ENCODE peak calls at places on chromosomes 7 and 10, in four cellular contexts. G, C, Y and P are unnamed samples.

GRCh38 chr7:43535810-43536585 is 46.9 kb upstream of the STK17A start:
- DNase-seq in C (no peak), G (peak; percentile 64), Y (peak; percentile 87), P (peak; percentile 86)

GRCh38 chr7:152968003-152968402 is 208.5 kb downstream of the ACTR3B start:
- DNase-seq in G (no peak), C (no peak), Y (no peak), P (no peak)

GRCh38 chr7:55132890-55133551 is 114.2 kb downstream of the EGFR start:
- DNase-seq in Y (peak; percentile 98), G (no peak), C (peak; percentile 83), P (peak; percentile 89)

GRCh38 chr10:67837519-67838314 is at the start of gene DNAJC12:
- DNase-seq in C (no peak), G (no peak), Y (no peak), P (no peak)

GRCh38 chr10:92387289-92387940 is 96.4 kb downstream of the MARCHF5 start:
- DNase-seq in C (no peak), Y (no peak), G (no peak), P (no peak)

GRCh38 chr7:116966606-116967005 is 13.3 kb downstream of the ST7 start:
- DNase-seq in G (no peak), Y (no peak), C (no peak), P (no peak)

GRCh38 chr10:75565286-75566251 is 134.1 kb downstream of the LRMDA start:
- DNase-seq in C (no peak), G (no peak), Y (no peak), P (no peak)

GRCh38 chr10:4982764-4983226 is 19.6 kb downstream of the AKR1C1 start:
- DNase-seq in Y (no peak), C (no peak), G (no peak), P (no peak)

GRCh38 chr10:4635883-4636282 is 190.1 kb upstream of the AKR1E2 start:
- DNase-seq in G (no peak), C (no peak), Y (no peak), P (no peak)

GRCh38 chr10:99851825-99852224 is 69.4 kb downstream of the ABCC2 start:
- DNase-seq in Y (no peak), G (no peak), C (no peak), P (no peak)

GRCh38 chr10:99853655-99854054 is 71.2 kb downstream of the ABCC2 start:
- DNase-seq in Y (no peak), C (no peak), G (no peak), P (no peak)

GRCh38 chr10:99855479-99856071 is 73.1 kb downstream of the ABCC2 start:
- DNase-seq in C (no peak), Y (no peak), G (no peak), P (no peak)

GRCh38 chr10:99852481-99853213 is 70.2 kb downstream of the ABCC2 start:
- DNase-seq in G (no peak), Y (no peak), C (no peak), P (no peak)

GRCh38 chr10:99854860-99855259 is 72.4 kb downstream of the ABCC2 start:
- DNase-seq in C (peak; percentile 75), Y (peak; percentile 41), G (no peak), P (peak; percentile 36)
- TF ChIP-seq CTCF in C (peak; percentile 35), Y (peak; percentile 75), G (peak; percentile 20), P (peak; percentile 69)

DNA sequence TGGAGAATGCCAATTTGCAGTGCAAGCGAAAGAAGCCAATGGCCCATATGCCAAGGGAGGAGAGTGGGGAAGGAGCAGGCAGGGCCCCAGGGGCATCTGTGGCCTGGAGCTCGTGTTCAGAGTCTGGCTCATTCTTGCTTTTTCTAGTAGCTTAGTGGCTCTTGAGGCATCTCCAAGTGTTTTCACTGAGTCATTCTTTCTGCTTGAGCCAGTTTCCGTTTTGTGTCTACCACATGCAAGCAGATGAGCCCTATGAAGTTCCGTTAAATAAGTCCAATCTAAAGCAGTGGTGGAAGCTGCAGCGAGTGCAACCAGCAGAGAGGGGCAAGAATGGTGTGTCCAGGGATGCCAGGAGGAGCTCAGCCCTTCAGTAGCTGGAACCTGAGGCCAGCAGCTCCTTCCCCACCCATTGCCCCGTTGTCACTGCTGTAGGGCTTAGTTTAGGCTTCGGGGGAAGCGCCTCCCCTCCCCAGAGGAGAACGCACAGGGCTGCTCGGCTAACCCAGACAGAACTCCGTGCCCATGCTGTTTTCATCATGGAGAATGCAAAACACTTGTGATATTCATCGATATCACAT is 57.4 kb upstream of the EBF3 start:
- DNase-seq in Y (peak; percentile 83), C (no peak), G (no peak), P (peak; percentile 90)
- H3K4me3 ChIP-seq in Y (no peak overlapping the region), C (no peak overlapping the region), G (no peak overlapping the region), P (peak overlapping the region; percentile 27)

GRCh38 chr10:32961892-32962369 is 3.9 kb upstream of the ITGB1 start:
- DNase-seq in Y (peak; percentile 66), G (no peak), C (no peak), P (peak; percentile 79)
- TF ChIP-seq CTCF in Y (peak; percentile 9), G (no peak), C (no peak), P (no peak)

GRCh38 chr7:50141854-50142253 is 48.8 kb upstream of the ZPBP start:
- DNase-seq in Y (no peak), G (no peak), C (no peak), P (no peak)
- H3K4me3 ChIP-seq in Y (no peak overlapping the region), G (no peak overlapping the region), C (no peak overlapping the region), P (no peak overlapping the region)

DNA sequence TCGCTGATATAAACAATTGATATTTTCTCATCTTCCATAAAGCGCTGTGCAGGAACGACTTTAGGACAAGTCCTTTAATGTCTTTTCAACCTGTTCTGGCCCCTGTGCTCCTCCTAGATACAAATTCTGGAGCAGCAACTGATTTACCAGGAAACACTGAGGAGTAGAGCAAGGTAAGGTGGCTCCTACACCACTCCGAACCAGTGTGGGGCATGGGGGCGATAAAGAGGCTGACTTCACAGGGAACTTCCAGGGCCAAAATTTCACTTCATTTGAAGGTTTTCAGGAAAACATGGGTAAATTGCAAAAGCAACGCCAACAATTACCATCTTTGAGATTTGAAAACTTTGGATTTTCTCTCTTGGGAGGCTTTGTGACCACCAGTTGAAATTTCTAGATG is 118.6 kb downstream of the FAM107B start:
- DNase-seq in G (no peak), C (no peak), Y (no peak), P (no peak)
- TF ChIP-seq CTCF in G (no peak), C (no peak), Y (no peak), P (no peak)

DNA sequence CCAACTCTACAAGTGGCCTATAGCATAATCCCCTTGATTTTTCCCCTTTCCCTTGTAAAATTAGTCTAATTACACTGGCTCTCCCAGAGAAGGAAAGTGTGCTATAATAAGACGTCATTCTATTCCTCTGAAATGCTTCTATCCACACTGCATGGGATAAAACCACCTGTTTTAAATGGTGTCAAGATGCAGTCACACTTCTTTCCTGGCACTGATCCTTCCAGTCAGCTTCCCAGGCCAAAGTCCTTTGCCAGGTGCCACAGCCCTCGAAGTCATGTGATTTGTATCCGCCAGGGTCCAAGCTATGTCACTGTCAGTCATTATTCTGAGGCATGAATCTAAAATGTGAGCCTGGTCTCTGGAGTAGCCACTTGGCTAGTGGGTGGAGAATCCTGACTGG is 169.0 kb upstream of the KIAA1217 start:
- DNase-seq in G (peak; percentile 75), C (no peak), Y (no peak), P (no peak)
- H3K4me3 ChIP-seq in G (no peak overlapping the region), C (no peak overlapping the region), Y (no peak overlapping the region), P (no peak overlapping the region)

GRCh38 chr10:80165173-80165572 is 32.6 kb downstream of the PLAC9 start:
- DNase-seq in Y (no peak), G (no peak), C (peak; percentile 59), P (no peak)
- TF ChIP-seq CTCF in Y (peak; percentile 34), G (peak; percentile 34), C (no peak), P (peak; percentile 13)

GRCh38 chr7:143225047-143225446 is 3.2 kb downstream of the TAS2R40 start:
- DNase-seq in Y (no peak), G (no peak), C (no peak), P (no peak)

GRCh38 chr7:143217806-143218205 is 4.0 kb upstream of the TAS2R40 start:
- DNase-seq in Y (no peak), G (no peak), C (no peak), P (no peak)

GRCh38 chr7:143223784-143224183 is 1.9 kb downstream of the TAS2R40 start:
- DNase-seq in G (no peak), C (no peak), Y (no peak), P (no peak)

GRCh38 chr7:143222782-143223181 is 945 bp downstream of the TAS2R40 start:
- DNase-seq in Y (no peak), G (no peak), C (no peak), P (no peak)

GRCh38 chr7:143221737-143222136 is at the start of gene TAS2R40:
- DNase-seq in Y (no peak), C (no peak), G (no peak), P (no peak)
- H3K4me3 ChIP-seq in Y (no peak within 1 kb of the TSS), C (no peak within 1 kb of the TSS), G (no peak within 1 kb of the TSS), P (no peak within 1 kb of the TSS)